ENCODE peak calls at places on chromosomes 4 and X, in four cellular contexts. One of them, this sample, is unnamed.
A peak's percentile ranks its signal among the peaks of the same experiment; 100 is the strongest.

GRCh38 chr4:7434766-7435150 is at the start of gene PSAPL1:
- DNase-seq in ovary: no peak
- DNase-seq in GM23248: peak; percentile 61
- DNase-seq in CD4-positive, alpha-beta memory T cell: no peak
- DNase-seq in this sample: peak; percentile 3

GRCh38 chrX:38578152-38578551 is 16.8 kb downstream of the TSPAN7 start:
- DNase-seq in GM23248: no peak
- DNase-seq in CD4-positive, alpha-beta memory T cell: no peak
- DNase-seq in ovary: no peak
- DNase-seq in this sample: no peak

GRCh38 chr4:42654606-42655005 is 2.3 kb downstream of the ATP8A1 start:
- DNase-seq in CD4-positive, alpha-beta memory T cell: no peak
- DNase-seq in GM23248: peak; percentile 87
- DNase-seq in ovary: peak; percentile 35
- DNase-seq in this sample: peak; percentile 84

GRCh38 chr4:74451214-74451661 is 6.3 kb downstream of the AREG start:
- DNase-seq in CD4-positive, alpha-beta memory T cell: no peak
- DNase-seq in GM23248: peak; percentile 83
- DNase-seq in ovary: no peak
- DNase-seq in this sample: peak; percentile 70

GRCh38 chr4:158870282-158871049 is 101.6 kb downstream of the FNIP2 start:
- DNase-seq in ovary: no peak
- DNase-seq in GM23248: no peak
- DNase-seq in CD4-positive, alpha-beta memory T cell: no peak
- DNase-seq in this sample: no peak

GRCh38 chrX:51456814-51457213 is 39.6 kb downstream of the NUDT11 start:
- DNase-seq in ovary: no peak
- DNase-seq in GM23248: peak; percentile 2
- DNase-seq in CD4-positive, alpha-beta memory T cell: no peak
- DNase-seq in this sample: no peak

GRCh38 chr4:23084559-23085248 is 392.0 kb downstream of the GBA3 start:
- DNase-seq in CD4-positive, alpha-beta memory T cell: no peak
- DNase-seq in GM23248: peak; percentile 13
- DNase-seq in ovary: no peak
- DNase-seq in this sample: peak; percentile 56

GRCh38 chrX:47489507-47490275 is 6.7 kb upstream of the ZNF41 start:
- DNase-seq in GM23248: no peak
- DNase-seq in CD4-positive, alpha-beta memory T cell: no peak
- DNase-seq in ovary: no peak
- DNase-seq in this sample: no peak

GRCh38 chr4:7073059-7073458 is 5.2 kb upstream of the GRPEL1 start:
- DNase-seq in ovary: no peak
- DNase-seq in CD4-positive, alpha-beta memory T cell: no peak
- DNase-seq in GM23248: no peak
- DNase-seq in this sample: no peak

GRCh38 chrX:9466115-9466495 is 1.2 kb downstream of the TBL1X start:
- DNase-seq in ovary: peak; percentile 54
- DNase-seq in CD4-positive, alpha-beta memory T cell: peak; percentile 11
- DNase-seq in GM23248: peak; percentile 43
- DNase-seq in this sample: peak; percentile 26

GRCh38 chr4:54225671-54226398 is 3.3 kb upstream of the PDGFRA start:
- DNase-seq in CD4-positive, alpha-beta memory T cell: no peak
- DNase-seq in ovary: peak; percentile 50
- DNase-seq in GM23248: peak; percentile 75
- DNase-seq in this sample: no peak

GRCh38 chr4:80125252-80126177 is 52.5 kb upstream of the ANTXR2 start:
- DNase-seq in CD4-positive, alpha-beta memory T cell: peak; percentile 68
- DNase-seq in GM23248: peak; percentile 64
- DNase-seq in ovary: no peak
- DNase-seq in this sample: peak; percentile 32

GRCh38 chr4:97645437-97645836 is 497.8 kb downstream of the STPG2 start:
- DNase-seq in ovary: no peak
- DNase-seq in CD4-positive, alpha-beta memory T cell: no peak
- DNase-seq in GM23248: no peak
- DNase-seq in this sample: no peak

GRCh38 chr4:72243641-72244040 is 211.8 kb downstream of the NPFFR2 start:
- DNase-seq in CD4-positive, alpha-beta memory T cell: no peak
- DNase-seq in GM23248: no peak
- DNase-seq in ovary: no peak
- DNase-seq in this sample: no peak

GRCh38 chrX:31036895-31037294 is 34.9 kb downstream of the FTHL17 start:
- DNase-seq in GM23248: peak; percentile 65
- DNase-seq in ovary: peak; percentile 25
- DNase-seq in CD4-positive, alpha-beta memory T cell: no peak
- DNase-seq in this sample: peak; percentile 45

GRCh38 chrX:37757082-37757481 is 22.8 kb upstream of the CYBB start:
- DNase-seq in GM23248: no peak
- DNase-seq in CD4-positive, alpha-beta memory T cell: no peak
- DNase-seq in ovary: no peak
- DNase-seq in this sample: no peak

GRCh38 chr4:27010334-27010940 is 149.8 kb downstream of the STIM2 start:
- DNase-seq in CD4-positive, alpha-beta memory T cell: peak; percentile 57
- DNase-seq in ovary: peak; percentile 75
- DNase-seq in GM23248: peak; percentile 81
- DNase-seq in this sample: peak; percentile 81

GRCh38 chrX:125710403-125711062 is 390.9 kb downstream of the TEX13C start:
- DNase-seq in GM23248: no peak
- DNase-seq in ovary: no peak
- DNase-seq in CD4-positive, alpha-beta memory T cell: no peak
- DNase-seq in this sample: no peak

GRCh38 chrX:153778684-153779101 is 2.1 kb upstream of the SRPK3 start:
- DNase-seq in CD4-positive, alpha-beta memory T cell: no peak
- DNase-seq in GM23248: no peak
- DNase-seq in ovary: no peak
- DNase-seq in this sample: no peak

GRCh38 chr4:169612869-169613859 is 781 bp upstream of the NEK1 start:
- DNase-seq in CD4-positive, alpha-beta memory T cell: peak; percentile 66
- DNase-seq in ovary: peak; percentile 75
- DNase-seq in GM23248: peak; percentile 88
- DNase-seq in this sample: peak; percentile 76
- H3K27ac ChIP-seq in CD4-positive, alpha-beta memory T cell: peak overlapping the region; percentile 98
- H3K27ac ChIP-seq in ovary: peak overlapping the region; percentile 94
- H3K27ac ChIP-seq in GM23248: peak overlapping the region; percentile 92
- H3K27ac ChIP-seq in this sample: peak overlapping the region; percentile 100

GRCh38 chr4:52957220-52957686 is 95.1 kb downstream of the RASL11B start:
- DNase-seq in CD4-positive, alpha-beta memory T cell: no peak
- DNase-seq in ovary: peak; percentile 32
- DNase-seq in GM23248: peak; percentile 23
- DNase-seq in this sample: peak; percentile 40
- H3K27ac ChIP-seq in CD4-positive, alpha-beta memory T cell: no peak overlapping the region
- H3K27ac ChIP-seq in ovary: no peak overlapping the region
- H3K27ac ChIP-seq in GM23248: no peak overlapping the region
- H3K27ac ChIP-seq in this sample: peak overlapping the region; percentile 25

GRCh38 chr4:1042352-1043025 is 31.1 kb downstream of the FGFRL1 start:
- DNase-seq in ovary: peak; percentile 29
- DNase-seq in GM23248: no peak
- DNase-seq in CD4-positive, alpha-beta memory T cell: no peak
- DNase-seq in this sample: no peak
- H3K27ac ChIP-seq in ovary: no peak overlapping the region
- H3K27ac ChIP-seq in GM23248: peak overlapping the region; percentile 67
- H3K27ac ChIP-seq in CD4-positive, alpha-beta memory T cell: no peak overlapping the region
- H3K27ac ChIP-seq in this sample: no peak overlapping the region

GRCh38 chr4:168408620-168409019 is 71.7 kb downstream of the DDX60L start:
- DNase-seq in GM23248: peak; percentile 94
- DNase-seq in CD4-positive, alpha-beta memory T cell: no peak
- DNase-seq in ovary: peak; percentile 69
- DNase-seq in this sample: peak; percentile 99
- H3K27ac ChIP-seq in GM23248: peak overlapping the region; percentile 81
- H3K27ac ChIP-seq in CD4-positive, alpha-beta memory T cell: no peak overlapping the region
- H3K27ac ChIP-seq in ovary: no peak overlapping the region
- H3K27ac ChIP-seq in this sample: peak overlapping the region; percentile 31

GRCh38 chr4:8837181-8837811 is 34.3 kb downstream of the HMX1 start:
- DNase-seq in ovary: peak; percentile 10
- DNase-seq in CD4-positive, alpha-beta memory T cell: no peak
- DNase-seq in GM23248: no peak
- DNase-seq in this sample: no peak
- H3K27ac ChIP-seq in ovary: no peak overlapping the region
- H3K27ac ChIP-seq in CD4-positive, alpha-beta memory T cell: no peak overlapping the region
- H3K27ac ChIP-seq in GM23248: no peak overlapping the region
- H3K27ac ChIP-seq in this sample: no peak overlapping the region

GRCh38 chrX:107768051-107768450 is 7.5 kb downstream of the TSC22D3 start:
- DNase-seq in ovary: no peak
- DNase-seq in CD4-positive, alpha-beta memory T cell: no peak
- DNase-seq in GM23248: no peak
- DNase-seq in this sample: no peak
- H3K27ac ChIP-seq in ovary: no peak overlapping the region
- H3K27ac ChIP-seq in CD4-positive, alpha-beta memory T cell: no peak overlapping the region
- H3K27ac ChIP-seq in GM23248: no peak overlapping the region
- H3K27ac ChIP-seq in this sample: no peak overlapping the region

GRCh38 chr4:153075836-153076235 is 128.4 kb upstream of the TRIM2 start:
- DNase-seq in CD4-positive, alpha-beta memory T cell: no peak
- DNase-seq in ovary: no peak
- DNase-seq in GM23248: no peak
- DNase-seq in this sample: no peak
- H3K27ac ChIP-seq in CD4-positive, alpha-beta memory T cell: no peak overlapping the region
- H3K27ac ChIP-seq in ovary: no peak overlapping the region
- H3K27ac ChIP-seq in GM23248: no peak overlapping the region
- H3K27ac ChIP-seq in this sample: no peak overlapping the region